ENCODE peak calls at places on chromosomes 11 and 22, in seven cellular contexts. Z is NB4, J is MM.1S, E is foreskin fibroblast, B is dorsolateral prefrontal cortex, O is mesenchymal stem cell, C is psoas muscle. G is an unnamed sample.

GRCh38 chr11:61815790-61816735 is 740 bp downstream of the FADS1 start:
- DNase-seq in Z (peak), J (peak), E (peak), B (peak), O (peak), C (peak), G (peak)

GRCh38 chr11:17985517-17985916 is 27.3 kb downstream of the SERGEF start:
- DNase-seq in Z (no peak), J (no peak), E (no peak), B (peak), O (no peak), C (no peak), G (no peak)

GRCh38 chr11:72759468-72759867 is 7.3 kb upstream of the ARAP1 start:
- DNase-seq in Z (no peak), J (no peak), E (no peak), B (no peak), O (no peak), C (no peak), G (no peak)

GRCh38 chr11:107563702-107564101 is 1.8 kb downstream of the ALKBH8 start:
- DNase-seq in Z (peak), J (peak), E (peak), B (peak), O (peak), C (no peak), G (peak)

GRCh38 chr11:2691355-2691761 is 8.4 kb downstream of the KCNQ1OT1 start:
- DNase-seq in Z (no peak), J (no peak), E (no peak), B (no peak), O (no peak), C (peak), G (no peak)

GRCh38 chr11:66336234-66337102 is at the start of gene RIN1:
- DNase-seq in Z (peak), J (no peak), E (peak), B (peak), O (peak), C (peak), G (peak)

GRCh38 chr11:36131719-36132349 is 157.4 kb downstream of the COMMD9 start:
- DNase-seq in Z (peak), J (peak), E (peak), B (peak), O (peak), C (peak), G (no peak)

GRCh38 chr11:91871791-91872190 is 352.8 kb upstream of the FAT3 start:
- DNase-seq in Z (peak), J (no peak), E (no peak), B (no peak), O (peak), C (no peak), G (no peak)

GRCh38 chr22:20530368-20531153 is 23.2 kb downstream of the MED15 start:
- DNase-seq in Z (no peak), J (no peak), E (peak), B (no peak), O (peak), C (peak), G (no peak)

GRCh38 chr22:19044381-19044780 is 77.8 kb downstream of the DGCR2 start:
- DNase-seq in Z (no peak), J (no peak), E (no peak), B (no peak), O (no peak), C (peak), G (no peak)

GRCh38 chr11:134574947-134575346 is 162.9 kb upstream of the B3GAT1 start:
- DNase-seq in Z (no peak), J (no peak), E (no peak), B (no peak), O (no peak), C (no peak), G (no peak)

GRCh38 chr22:19260804-19261203 is 30.7 kb downstream of the CLTCL1 start:
- DNase-seq in Z (no peak), J (no peak), E (no peak), B (no peak), O (no peak), C (no peak), G (no peak)

GRCh38 chr11:75611823-75612222 is 49.8 kb downstream of the SERPINH1 start:
- DNase-seq in Z (no peak), J (no peak), E (no peak), B (no peak), O (no peak), C (no peak), G (no peak)

GRCh38 chr11:72721689-72722049 is 30.5 kb downstream of the ARAP1 start:
- DNase-seq in Z (peak), J (peak), E (no peak), B (peak), O (no peak), C (peak), G (no peak)

DNA sequence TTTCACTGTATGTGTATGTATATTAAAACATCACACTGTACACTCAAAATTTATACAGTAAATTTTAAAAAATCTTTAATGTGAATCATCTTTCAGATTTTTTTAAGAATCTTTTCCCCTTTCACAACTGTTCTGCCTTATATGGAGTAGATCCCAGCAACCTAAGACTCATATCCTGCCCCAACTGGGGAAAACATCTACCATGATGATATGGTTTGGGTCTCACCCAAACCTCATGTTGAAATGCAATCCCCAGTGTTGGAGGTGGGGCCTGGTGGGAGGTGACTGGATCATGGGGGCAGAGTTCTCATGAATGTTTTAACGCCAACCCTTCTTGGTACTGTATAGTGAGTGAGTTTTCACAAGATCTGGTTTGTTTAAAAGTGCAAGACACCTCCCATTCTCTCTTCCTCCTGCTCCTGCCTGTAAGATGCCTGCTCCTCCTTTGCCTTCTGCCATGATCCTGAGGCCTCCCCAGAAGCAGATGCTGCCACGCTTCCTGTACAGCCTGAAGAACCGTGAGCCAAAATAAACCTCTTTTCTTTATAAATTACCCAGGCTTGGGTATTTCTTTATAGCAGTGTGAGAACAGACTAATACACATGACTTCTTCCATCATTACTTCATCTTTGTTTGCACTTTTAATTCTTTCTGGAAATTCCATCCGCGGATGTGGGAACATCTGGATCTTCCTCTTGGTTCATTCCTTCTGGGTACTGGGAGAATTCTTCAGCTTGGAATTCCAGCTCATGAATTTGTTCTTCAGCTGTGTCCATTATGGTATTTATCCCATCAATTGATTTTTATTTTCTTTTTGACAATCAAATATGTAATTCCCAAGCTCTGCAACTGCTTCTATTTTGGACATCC is 36.9 kb downstream of the LINC01488 start:
- DNase-seq in Z (no peak), J (no peak), E (peak), B (no peak), O (no peak), C (no peak), G (no peak)
- H3K4me3 ChIP-seq in Z (no peak), J (no peak), E (no peak), B (no peak), O (peak), C (no peak), G (no peak)

GRCh38 chr11:9002920-9003572 is 755 bp downstream of the NRIP3 start:
- DNase-seq in Z (peak), J (no peak), E (no peak), B (no peak), O (no peak), C (no peak), G (no peak)

GRCh38 chr11:9005087-9005486 is 1.3 kb upstream of the NRIP3 start:
- DNase-seq in Z (peak), J (no peak), E (no peak), B (no peak), O (no peak), C (no peak), G (no peak)

GRCh38 chr11:9003573-9004309 is at the start of gene NRIP3:
- DNase-seq in Z (peak), J (no peak), E (peak), B (peak), O (peak), C (peak), G (peak)

GRCh38 chr11:9001736-9002135 is 2.1 kb downstream of the NRIP3 start:
- DNase-seq in Z (peak), J (no peak), E (peak), B (no peak), O (peak), C (no peak), G (no peak)

DNA sequence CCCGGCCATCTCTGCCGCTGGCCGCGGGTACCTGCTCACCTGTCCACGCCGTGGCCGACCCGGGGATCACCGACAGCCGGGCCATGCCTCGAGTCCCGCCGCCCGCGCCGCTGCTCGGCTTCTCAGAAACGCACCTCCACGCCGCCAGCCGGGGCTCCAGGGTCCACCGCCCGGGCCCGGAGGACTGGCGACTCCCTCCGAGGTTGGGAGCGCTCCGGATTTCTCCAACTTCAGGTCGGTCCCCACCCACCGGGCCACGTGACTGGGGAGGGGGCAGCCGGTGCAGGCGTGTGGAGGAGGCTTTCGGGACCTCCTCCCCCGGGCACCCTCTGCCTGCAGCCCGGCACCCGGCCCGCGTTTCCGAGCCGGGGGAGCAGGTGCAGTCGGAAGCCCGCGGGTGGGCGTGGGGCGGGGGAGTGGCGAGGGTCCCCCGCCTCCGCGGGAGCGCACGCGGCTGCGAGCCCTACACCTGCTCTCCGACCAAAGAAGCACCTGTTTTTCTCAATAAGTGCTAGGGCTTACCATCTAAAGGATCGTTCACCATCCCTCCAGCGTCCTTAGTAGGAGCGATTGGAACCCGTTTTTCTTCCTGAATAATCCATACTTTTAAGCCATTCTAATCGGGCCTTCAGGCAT is 627 bp upstream of the NRIP3 start:
- DNase-seq in Z (peak), J (no peak), E (no peak), B (peak), O (no peak), C (no peak), G (no peak)
- H3K4me3 ChIP-seq in Z (no peak), J (no peak), E (peak), B (peak), O (peak), C (peak), G (no peak)

DNA sequence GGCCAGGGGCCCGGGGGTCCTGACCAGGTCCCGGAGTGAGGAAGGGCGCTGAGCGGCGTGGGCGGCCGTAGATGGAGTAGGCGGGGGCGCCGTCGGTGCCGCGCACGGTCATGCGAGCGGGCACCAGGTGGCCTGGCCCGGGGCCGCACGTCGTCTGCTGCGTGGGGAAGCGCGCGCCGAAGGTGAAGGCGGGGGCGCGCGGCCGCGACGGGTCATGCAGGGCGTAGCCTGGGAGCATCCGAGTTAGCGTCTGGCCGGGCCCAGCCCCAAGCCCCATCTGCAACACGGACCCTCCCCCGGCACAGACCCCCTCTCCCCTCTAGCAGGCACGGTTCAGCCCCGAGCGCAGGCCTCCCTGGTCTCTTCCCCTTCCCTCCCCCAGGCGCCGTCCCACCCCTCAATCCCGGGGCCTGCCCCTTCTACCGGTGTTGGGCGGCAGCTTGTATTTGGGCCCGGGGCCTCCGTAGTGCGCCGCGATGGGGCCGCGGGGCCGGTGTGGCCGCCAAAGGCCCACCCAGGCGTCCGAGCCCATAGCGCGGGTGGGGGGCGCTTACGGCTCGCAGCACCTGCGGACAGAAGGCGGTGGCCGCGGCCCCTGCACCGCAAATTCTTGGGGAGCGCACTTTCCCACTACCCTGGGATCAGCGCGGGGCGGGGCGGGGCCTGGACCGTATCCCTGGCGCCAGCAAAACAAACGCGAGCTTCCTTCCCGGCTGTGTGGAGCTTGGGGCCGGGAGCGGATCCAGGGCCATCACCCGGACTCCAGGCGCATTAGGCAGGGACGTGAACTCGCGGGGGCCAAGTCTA is 1.9 kb upstream of the TYMP start:
- DNase-seq in Z (peak), J (no peak), E (no peak), B (peak), O (peak), C (peak), G (peak)
- H3K4me3 ChIP-seq in Z (peak), J (peak), E (peak), B (peak), O (peak), C (peak), G (peak)

DNA sequence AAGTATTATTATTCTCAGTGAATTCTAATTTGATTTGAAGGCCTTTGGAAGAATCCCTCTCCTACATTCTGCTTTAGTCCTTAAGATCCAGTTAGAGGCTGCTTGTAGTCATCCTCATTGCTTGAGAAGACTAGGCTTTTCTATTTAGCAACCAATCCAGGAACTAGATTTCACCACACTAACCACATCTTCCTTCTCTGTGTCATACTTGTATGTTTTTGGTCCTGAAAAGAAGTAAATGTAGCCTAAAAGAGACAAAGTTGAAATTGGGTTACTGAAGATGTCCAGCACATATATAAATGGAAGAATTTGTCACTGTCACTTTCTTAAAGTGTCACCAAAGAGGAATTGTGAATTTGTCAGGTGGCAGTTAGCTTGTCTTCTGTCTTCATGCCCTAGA is 46.6 kb upstream of the MMP7 start:
- DNase-seq in Z (peak), J (no peak), E (peak), B (no peak), O (peak), C (no peak), G (peak)
- H3K4me3 ChIP-seq in Z (no peak), J (no peak), E (no peak), B (no peak), O (no peak), C (no peak), G (no peak)

DNA sequence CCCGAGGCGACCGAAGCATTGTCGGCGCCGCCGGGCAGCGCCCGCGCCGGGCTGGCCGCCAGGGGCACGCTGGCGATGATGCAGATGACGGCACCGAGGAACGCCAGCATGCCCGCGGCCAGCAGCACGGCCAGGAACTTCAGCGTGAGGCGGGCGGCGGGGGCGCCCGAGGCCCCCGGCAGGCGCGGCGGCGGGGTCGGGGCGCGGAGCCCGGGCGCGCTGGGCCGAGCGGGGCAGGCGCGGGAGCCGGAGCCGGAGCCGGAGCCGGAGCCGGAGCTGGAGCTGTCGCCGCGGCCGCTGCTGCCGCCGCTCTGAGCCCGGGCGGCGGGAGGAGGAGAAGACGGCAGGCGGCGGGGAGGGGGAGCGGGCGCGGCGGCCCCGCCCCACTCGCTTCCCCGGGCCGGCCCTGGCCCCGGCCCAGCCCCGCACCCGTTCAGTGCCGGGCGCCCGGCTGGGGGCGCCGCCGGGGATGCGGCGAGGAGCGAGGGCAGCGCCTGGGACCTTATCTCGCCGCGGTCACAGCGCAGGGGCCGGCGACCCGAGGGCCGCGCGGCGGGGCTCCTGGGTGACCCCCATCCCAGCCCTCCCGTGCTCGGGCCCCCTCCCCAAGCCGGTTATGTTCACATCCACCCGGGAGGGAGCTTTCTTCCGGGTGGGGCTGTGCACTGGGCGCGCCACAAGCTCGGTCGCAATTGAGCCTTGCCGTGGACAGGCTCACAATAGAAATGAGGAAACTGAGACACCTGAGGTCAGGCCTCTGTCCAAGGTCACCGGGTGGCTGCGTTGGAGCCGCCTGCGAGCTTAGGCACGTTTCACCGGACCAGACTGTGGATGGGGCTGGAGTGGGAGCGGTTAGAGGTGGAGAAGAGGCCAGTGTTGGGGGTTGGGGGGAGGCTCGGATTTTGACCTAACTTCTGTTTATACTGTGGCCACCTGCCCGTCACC is at the start of gene NPTXR:
- DNase-seq in Z (peak), J (no peak), E (peak), B (peak), O (peak), C (peak), G (no peak)
- H3K4me3 ChIP-seq in Z (no peak), J (no peak), E (peak), B (peak), O (peak), C (peak), G (no peak)

GRCh38 chr22:48096846-48097665 is 1334.6 kb downstream of the TBC1D22A start:
- DNase-seq in Z (no peak), J (peak), E (no peak), B (peak), O (no peak), C (no peak), G (peak)
- H3K4me3 ChIP-seq in Z (no peak), J (peak), E (no peak), B (no peak), O (no peak), C (no peak), G (no peak)

DNA sequence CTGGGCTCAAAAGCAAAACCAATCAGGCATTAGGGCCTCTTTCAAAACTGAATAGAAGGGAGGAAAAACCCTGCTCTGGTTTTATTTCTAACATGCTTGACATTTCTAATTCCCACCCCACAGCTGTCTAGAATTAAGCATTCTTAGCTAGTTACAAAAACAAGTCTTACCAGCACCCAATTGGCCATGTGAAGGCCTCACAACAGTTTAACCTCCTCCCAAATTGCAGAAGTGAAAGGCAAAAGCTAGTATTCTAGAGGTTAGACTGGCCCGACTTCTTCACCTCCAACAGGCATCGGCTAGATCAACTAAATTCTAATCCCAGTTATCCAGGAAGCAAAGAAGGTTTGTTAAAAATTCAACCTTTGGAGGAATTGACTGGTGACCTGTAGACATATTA is 6.5 kb downstream of the SF1 start:
- DNase-seq in Z (no peak), J (no peak), E (no peak), B (no peak), O (no peak), C (no peak), G (no peak)
- H3K4me3 ChIP-seq in Z (no peak), J (no peak), E (no peak), B (no peak), O (no peak), C (no peak), G (no peak)

GRCh38 chr11:34654491-34655334 is 33.8 kb downstream of the EHF start:
- DNase-seq in Z (peak), J (no peak), E (peak), B (no peak), O (peak), C (peak), G (no peak)

GRCh38 chr11:34651551-34651950 is 30.7 kb downstream of the EHF start:
- DNase-seq in Z (no peak), J (no peak), E (no peak), B (no peak), O (peak), C (no peak), G (no peak)

GRCh38 chr11:34652191-34652958 is 31.5 kb downstream of the EHF start:
- DNase-seq in Z (no peak), J (no peak), E (no peak), B (no peak), O (no peak), C (no peak), G (peak)

GRCh38 chr11:34653851-34654490 is 33.1 kb downstream of the EHF start:
- DNase-seq in Z (peak), J (no peak), E (peak), B (no peak), O (peak), C (peak), G (no peak)

DNA sequence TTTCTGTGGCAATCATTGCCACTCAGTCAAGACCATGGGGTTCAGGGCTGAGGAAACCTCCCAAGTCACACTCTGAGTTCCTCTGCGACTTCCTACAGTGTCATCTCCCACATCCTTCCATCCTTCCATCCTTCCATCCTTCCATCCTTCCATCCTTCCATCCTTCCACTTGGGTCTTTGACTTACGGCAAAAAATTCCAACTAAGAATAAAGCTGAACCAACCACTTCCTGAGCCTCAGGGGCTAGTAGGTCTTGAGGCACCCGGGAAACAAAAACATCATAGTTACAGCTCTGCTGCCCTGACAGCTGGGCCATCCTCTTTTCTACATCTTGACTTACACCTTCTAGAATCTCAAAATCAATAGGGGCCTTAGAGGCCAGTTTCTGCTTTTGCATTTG is 32.1 kb downstream of the EHF start:
- DNase-seq in Z (no peak), J (no peak), E (no peak), B (no peak), O (no peak), C (no peak), G (no peak)
- H3K4me3 ChIP-seq in Z (no peak), J (no peak), E (no peak), B (no peak), O (no peak), C (no peak), G (no peak)

G was measured in GM06990.